ENCODE peak calls at places on chromosomes 4 and X, in four cellular contexts. T, K, J and M are unnamed samples.

GRCh38 chrX:3370656-3371055 is 24.2 kb upstream of the MXRA5 start:
- DNase-seq in K (no peak), J (no peak), T (no peak), M (no peak)

GRCh38 chrX:7307720-7308119 is 159.8 kb upstream of the PUDP start:
- DNase-seq in K (no peak), T (no peak), J (no peak), M (no peak)

GRCh38 chr4:120636120-120636630 is 286.4 kb downstream of the PRDM5 start:
- DNase-seq in K (no peak), T (no peak), J (no peak), M (no peak)

GRCh38 chrX:131595120-131595519 is 51.2 kb downstream of the OR13H1 start:
- DNase-seq in T (no peak), K (no peak), J (no peak), M (no peak)

GRCh38 chr4:92303621-92304027 is at the start of gene GRID2:
- DNase-seq in K (no peak), J (no peak), T (no peak), M (no peak)

GRCh38 chr4:113851816-113852215 is 90.3 kb upstream of the CAMK2D start:
- DNase-seq in J (no peak), T (no peak), K (no peak), M (no peak)

GRCh38 chr4:42671431-42672194 is 14.7 kb upstream of the ATP8A1 start:
- DNase-seq in K (no peak), T (no peak), J (no peak), M (no peak)

GRCh38 chr4:134747108-134747805 is 545.7 kb upstream of the PABPC4L start:
- DNase-seq in J (no peak), K (no peak), T (no peak), M (no peak)

GRCh38 chr4:150010525-150011126 is 67.6 kb upstream of the DCLK2 start:
- DNase-seq in T (no peak), K (no peak), J (peak; percentile 68), M (no peak)

GRCh38 chr4:174999407-174999806 is 81.2 kb downstream of the ADAM29 start:
- DNase-seq in J (no peak), K (no peak), T (no peak), M (no peak)

GRCh38 chrX:112646651-112647050 is 33.1 kb downstream of the LHFPL1 start:
- DNase-seq in K (no peak), J (no peak), T (no peak), M (no peak)

GRCh38 chr4:130336585-130337217 is 1240.7 kb downstream of the C4orf33 start:
- DNase-seq in J (no peak), T (no peak), K (no peak), M (no peak)

GRCh38 chr4:7241587-7242125 is 49.3 kb downstream of the SORCS2 start:
- DNase-seq in J (no peak), K (no peak), T (no peak), M (no peak)

GRCh38 chrX:13418126-13419091 is 98.6 kb upstream of the ATXN3L start:
- DNase-seq in T (no peak), J (no peak), K (no peak), M (no peak)

GRCh38 chr4:3304831-3305609 is 12.2 kb downstream of the RGS12 start:
- DNase-seq in K (peak; percentile 61), T (no peak), J (peak; percentile 63), M (peak; percentile 78)

DNA sequence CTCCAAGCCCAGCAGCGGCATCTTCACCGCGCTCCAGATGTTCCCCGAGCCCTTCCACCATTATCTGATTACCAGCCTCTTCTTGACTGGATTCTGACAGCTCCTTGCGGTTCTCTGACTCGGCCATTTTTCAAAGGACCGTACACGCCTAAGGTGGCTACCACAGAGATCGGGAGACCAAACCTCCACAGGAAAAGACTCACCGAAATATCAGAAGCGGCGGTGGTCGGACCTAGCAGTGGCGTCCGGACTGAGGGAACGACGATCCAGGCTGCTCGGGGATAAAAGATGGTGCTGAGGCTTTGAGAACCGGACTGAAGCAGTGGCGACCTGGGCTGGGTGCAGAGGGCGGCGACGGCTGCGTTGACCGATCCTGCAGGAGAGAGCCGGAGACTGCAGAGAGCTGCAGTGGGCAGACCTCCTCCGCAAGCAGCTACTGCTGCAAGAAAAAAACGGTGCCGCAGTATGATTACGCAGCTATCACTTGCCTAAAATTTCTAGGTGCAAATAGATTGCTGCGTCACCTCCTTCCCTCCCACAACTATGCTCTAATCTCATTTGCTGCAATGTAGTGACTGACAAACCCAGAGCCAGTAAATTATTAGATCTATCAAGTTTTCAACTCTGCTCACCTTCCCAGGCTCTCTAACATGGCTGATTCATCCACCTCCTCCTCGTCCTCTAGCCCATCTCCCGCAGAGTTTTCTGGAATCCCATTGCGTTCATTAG is at the start of gene NAP1L2:
- DNase-seq in T (no peak), K (no peak), J (peak; percentile 63), M (peak; percentile 71)
- H3K27ac ChIP-seq in T (peak within 1 kb of the TSS; percentile 69), K (peak within 1 kb of the TSS; percentile 34), J (peak within 1 kb of the TSS; percentile 59), M (peak within 1 kb of the TSS; percentile 74)

DNA sequence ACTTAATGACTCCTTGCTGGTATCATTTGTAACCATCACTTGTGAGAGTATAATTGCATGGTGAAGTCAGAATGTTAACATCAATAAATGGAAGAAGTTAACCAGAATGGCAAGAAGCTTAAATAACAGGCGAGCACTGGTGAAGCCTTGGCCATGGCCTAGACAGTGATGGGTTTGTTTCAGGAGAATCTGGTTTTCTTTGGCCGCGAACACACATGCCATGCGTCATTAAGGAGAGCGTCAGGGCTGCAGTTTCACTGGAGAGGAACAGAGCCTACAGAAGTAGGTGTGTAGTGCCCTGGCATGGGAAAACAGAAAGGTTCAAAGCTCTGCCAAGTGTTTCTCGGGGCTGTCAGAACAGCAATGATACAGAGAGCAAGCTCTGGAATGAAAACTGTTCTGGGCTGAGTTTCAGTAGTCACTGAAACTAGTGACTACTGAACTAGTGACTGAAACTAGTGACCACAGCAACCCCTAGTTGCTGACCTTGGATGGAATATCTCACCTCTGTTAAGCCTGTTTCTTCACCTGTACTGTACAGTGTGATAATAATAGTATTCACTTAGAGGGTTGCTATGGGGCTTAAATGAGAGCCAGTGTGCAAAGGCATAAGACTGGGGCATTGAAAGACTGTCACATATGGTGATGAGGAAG is 93.8 kb downstream of the C4orf51 start:
- DNase-seq in J (no peak), K (no peak), T (peak; percentile 90), M (peak; percentile 90)
- H3K27ac ChIP-seq in J (peak overlapping the region; percentile 10), K (no peak overlapping the region), T (peak overlapping the region; percentile 61), M (peak overlapping the region; percentile 79)

GRCh38 chr4:40626183-40626990 is 3.3 kb downstream of the RBM47 start:
- DNase-seq in J (no peak), K (no peak), T (no peak), M (no peak)

GRCh38 chr4:40630335-40631021 is 814 bp upstream of the RBM47 start:
- DNase-seq in T (no peak), J (no peak), K (peak; percentile 73), M (peak; percentile 74)

GRCh38 chr4:40627540-40627939 is 2.1 kb downstream of the RBM47 start:
- DNase-seq in K (no peak), T (no peak), J (no peak), M (no peak)

GRCh38 chr4:40628888-40629287 is 776 bp downstream of the RBM47 start:
- DNase-seq in J (no peak), K (no peak), T (no peak), M (no peak)

DNA sequence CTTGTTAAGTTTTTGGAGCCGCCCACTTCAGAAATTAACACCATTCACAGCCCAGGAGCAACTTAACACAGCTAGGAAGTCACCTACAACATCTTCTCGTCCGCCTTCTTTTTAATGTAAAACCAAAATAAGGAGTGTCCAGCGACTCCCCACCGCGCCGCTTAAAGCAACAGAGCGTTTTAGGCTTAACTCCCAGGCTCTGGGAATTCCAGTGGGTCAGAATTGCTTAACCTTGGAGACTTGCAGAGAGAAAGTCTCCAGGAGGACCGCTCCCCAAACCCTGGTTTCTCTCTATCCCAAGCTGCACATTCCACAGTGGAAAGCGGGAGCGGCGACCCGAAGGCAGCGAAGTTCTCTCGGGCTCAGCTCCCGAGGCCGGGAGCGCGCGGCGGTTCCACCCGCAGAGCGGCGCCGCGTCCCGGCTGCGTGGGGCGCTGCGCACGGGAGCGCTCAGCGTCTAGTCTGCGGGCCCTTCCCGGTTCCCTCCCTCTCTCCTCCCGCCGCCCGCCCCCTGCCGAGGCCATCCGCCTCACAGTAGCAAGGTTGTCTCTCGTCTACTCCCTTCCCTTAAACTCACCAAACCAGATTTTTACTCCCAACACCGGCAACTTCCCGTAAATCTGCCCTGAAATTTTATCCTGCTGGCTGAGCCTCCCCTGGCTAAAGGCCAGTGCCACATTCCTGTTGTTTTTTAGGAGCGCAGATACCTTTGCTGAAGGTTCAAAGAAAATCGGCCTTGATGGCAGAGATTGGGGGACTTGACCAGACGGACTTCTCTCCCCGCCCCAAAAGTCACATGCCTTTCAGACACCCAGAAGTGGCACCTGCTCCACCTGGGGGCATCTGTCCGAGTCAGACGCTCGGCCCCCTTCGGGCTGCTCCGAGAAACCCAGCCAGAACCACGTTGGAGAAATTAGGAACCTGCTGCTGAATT is at the start of gene RBM47:
- DNase-seq in T (no peak), K (peak; percentile 79), J (no peak), M (peak; percentile 73)
- H3K27ac ChIP-seq in T (peak within 1 kb of the TSS; percentile 67), K (peak within 1 kb of the TSS; percentile 95), J (peak within 1 kb of the TSS; percentile 3), M (peak within 1 kb of the TSS; percentile 65)

DNA sequence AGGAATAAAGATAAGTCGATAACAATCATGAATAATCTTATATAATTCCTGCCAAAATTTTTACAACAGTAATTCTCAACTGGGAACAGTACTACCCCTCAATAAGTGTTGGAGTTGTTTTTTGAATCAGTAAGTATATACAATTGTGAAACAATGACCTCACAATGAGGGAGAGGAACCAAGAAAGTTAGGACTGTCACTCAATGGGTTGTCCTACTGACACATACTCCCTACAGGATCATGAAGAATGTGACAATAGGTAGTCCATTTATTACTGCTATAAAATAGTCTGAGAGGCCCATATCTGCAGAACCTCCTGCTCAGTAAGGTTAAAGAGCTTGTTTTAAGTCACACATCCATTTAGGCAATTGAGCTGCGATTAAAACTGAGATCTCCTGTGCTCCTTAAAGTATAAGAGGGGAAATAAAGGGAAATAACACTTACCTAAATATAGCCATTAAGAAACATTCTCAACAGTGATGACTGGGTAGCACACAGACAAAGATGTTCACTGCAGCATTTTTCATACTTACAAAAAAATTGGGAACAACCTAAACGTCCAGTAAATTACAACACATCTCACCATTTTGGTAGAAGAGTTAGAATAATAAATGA is 26.2 kb downstream of the FBXW7 start:
- DNase-seq in J (no peak), T (no peak), K (no peak), M (no peak)
- H3K27ac ChIP-seq in J (no peak overlapping the region), T (no peak overlapping the region), K (no peak overlapping the region), M (no peak overlapping the region)

GRCh38 chr4:183918696-183919095 is 13.6 kb downstream of the STOX2 start:
- DNase-seq in T (no peak), K (no peak), J (no peak), M (no peak)

GRCh38 chr4:183924362-183925044 is 19.4 kb downstream of the STOX2 start:
- DNase-seq in J (no peak), T (no peak), K (no peak), M (no peak)

GRCh38 chr4:183915976-183916375 is 10.9 kb downstream of the STOX2 start:
- DNase-seq in J (no peak), T (no peak), K (no peak), M (no peak)

GRCh38 chr4:183920512-183920911 is 15.4 kb downstream of the STOX2 start:
- DNase-seq in J (no peak), T (no peak), K (no peak), M (no peak)

GRCh38 chr4:183919173-183919572 is 14.1 kb downstream of the STOX2 start:
- DNase-seq in T (no peak), J (no peak), K (no peak), M (no peak)
- H3K27ac ChIP-seq in T (no peak overlapping the region), J (no peak overlapping the region), K (no peak overlapping the region), M (no peak overlapping the region)